ENCODE peak calls at places on chromosomes 4 and X, in eight cellular contexts. U, X, G, Y, R, M, C and T are unnamed samples.

GRCh38 chr4:106584590-106584989 is 216.0 kb upstream of the GIMD1 start:
- DNase-seq in U (peak), X (no peak), G (peak), Y (no peak), R (no peak), M (no peak), C (no peak), T (peak)

GRCh38 chr4:76904646-76905190 is 6.8 kb upstream of the SOWAHB start:
- DNase-seq in U (no peak), X (peak), G (no peak), Y (no peak), R (no peak), M (no peak), C (no peak), T (no peak)

GRCh38 chr4:4415806-4416805 is 29.2 kb downstream of the NSG1 start:
- DNase-seq in U (no peak), X (no peak), G (no peak), Y (no peak), R (no peak), M (no peak), C (no peak), T (no peak)

GRCh38 chr4:7320413-7320812 is 114.3 kb downstream of the PSAPL1 start:
- DNase-seq in U (no peak), X (no peak), G (no peak), Y (no peak), R (no peak), M (no peak), C (no peak), T (no peak)

GRCh38 chrX:101550362-101550761 is at the start of gene ARMCX1:
- DNase-seq in U (no peak), X (peak), G (no peak), Y (peak), R (peak), M (peak), C (no peak), T (peak)

GRCh38 chr4:57190651-57191481 is 80.7 kb upstream of the IGFBP7 start:
- DNase-seq in U (peak), X (peak), G (peak), Y (peak), R (peak), M (peak), C (peak), T (peak)

GRCh38 chr4:184792950-184793555 is 32.7 kb downstream of the ACSL1 start:
- DNase-seq in U (peak), X (no peak), G (no peak), Y (no peak), R (no peak), M (peak), C (peak), T (peak)

GRCh38 chr4:82618321-82618720 is 56.5 kb upstream of the TMEM150C start:
- DNase-seq in U (no peak), X (no peak), G (no peak), Y (no peak), R (peak), M (no peak), C (no peak), T (peak)

GRCh38 chrX:142854970-142855369 is 170.8 kb upstream of the SPANXN4 start:
- DNase-seq in U (no peak), X (no peak), G (no peak), Y (no peak), R (no peak), M (no peak), C (no peak), T (no peak)

GRCh38 chr4:827209-828081 is 1.5 kb upstream of the CPLX1 start:
- DNase-seq in U (no peak), X (peak), G (no peak), Y (no peak), R (no peak), M (no peak), C (no peak), T (no peak)

GRCh38 chr4:133152330-133152791 is 3.3 kb downstream of the PCDH10 start:
- DNase-seq in U (no peak), X (peak), G (no peak), Y (peak), R (no peak), M (no peak), C (no peak), T (peak)

GRCh38 chr4:121307441-121308327 is 73.1 kb downstream of the QRFPR start:
- DNase-seq in U (peak), X (peak), G (peak), Y (peak), R (no peak), M (peak), C (peak), T (peak)

GRCh38 chr4:88027611-88028608 is 20.5 kb downstream of the PKD2 start:
- DNase-seq in U (peak), X (no peak), G (peak), Y (no peak), R (no peak), M (peak), C (no peak), T (peak)

GRCh38 chrX:69298466-69299140 is 133.3 kb upstream of the PJA1 start:
- DNase-seq in U (no peak), X (no peak), G (no peak), Y (no peak), R (no peak), M (no peak), C (no peak), T (peak)

GRCh38 chr4:39469429-39470077 is 10.7 kb downstream of the LIAS start:
- DNase-seq in U (peak), X (peak), G (peak), Y (peak), R (peak), M (peak), C (peak), T (peak)

GRCh38 chr4:110270492-110271197 is 72.2 kb upstream of the ELOVL6 start:
- DNase-seq in U (peak), X (no peak), G (no peak), Y (no peak), R (no peak), M (no peak), C (no peak), T (peak)

GRCh38 chr4:145735330-145735638 is 55.3 kb downstream of the C4orf51 start:
- DNase-seq in U (peak), X (peak), G (no peak), Y (no peak), R (no peak), M (peak), C (no peak), T (peak)
- TF ChIP-seq EZH2phosphoT487 in U (no peak), X (no peak), G (no peak), Y (no peak), R (no peak), M (no peak), C (no peak), T (no peak)

GRCh38 chr4:123304151-123305021 is 92.2 kb upstream of the SPRY1 start:
- DNase-seq in U (no peak), X (peak), G (no peak), Y (peak), R (no peak), M (no peak), C (no peak), T (no peak)
- H3K27ac ChIP-seq in U (no peak), X (peak), G (no peak), Y (peak), R (no peak), M (no peak), C (no peak), T (no peak)

DNA sequence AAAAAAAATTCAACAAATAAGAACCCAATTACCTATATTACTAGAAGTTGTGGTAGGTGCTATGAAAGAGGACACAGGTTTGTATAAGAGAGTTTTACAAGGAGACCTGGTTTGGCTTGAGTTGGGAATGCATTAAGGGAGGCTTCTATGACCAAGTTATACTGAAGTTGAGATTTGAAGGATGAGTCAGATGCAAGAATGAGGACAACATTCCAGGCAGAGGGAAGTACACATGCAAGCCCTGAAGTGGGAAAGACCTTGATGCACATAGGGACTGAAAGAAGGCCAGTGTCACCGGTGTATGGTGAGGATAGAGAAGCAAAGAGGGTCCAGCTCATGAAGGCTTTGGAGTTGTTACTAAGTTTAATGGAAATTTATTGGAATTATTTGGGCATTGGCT is 52.2 kb downstream of the ANK2 start:
- DNase-seq in U (peak), X (no peak), G (no peak), Y (no peak), R (no peak), M (no peak), C (no peak), T (peak)
- TF ChIP-seq EZH2phosphoT487 in U (no peak), X (no peak), G (no peak), Y (no peak), R (no peak), M (no peak), C (no peak), T (no peak)

GRCh38 chr4:22385615-22386014 is 130.3 kb downstream of the ADGRA3 start:
- DNase-seq in U (peak), X (no peak), G (no peak), Y (no peak), R (no peak), M (no peak), C (peak), T (peak)
- H3K27ac ChIP-seq in U (peak), X (no peak), G (no peak), Y (no peak), R (peak), M (no peak), C (peak), T (no peak)

GRCh38 chr4:67020079-67020807 is 525.1 kb downstream of the CENPC start:
- DNase-seq in U (peak), X (peak), G (no peak), Y (no peak), R (no peak), M (no peak), C (no peak), T (no peak)
- TF ChIP-seq EZH2phosphoT487 in U (no peak), X (no peak), G (no peak), Y (no peak), R (no peak), M (no peak), C (no peak), T (no peak)